ENCODE peak calls at places on chromosome 7, in six cellular contexts. A is activated CD8-positive, alpha-beta memory T cell treated with anti-CD3 and anti-CD28 coated beads for 4 hours; D is stimulated activated naive CD4-positive, alpha-beta T cell treated with Interleukin-2 at 50 U/mL for 16 hours; J is nephron progenitor cell; S is NCI-H1105 treated with DMSO at 0.1 percent for 48 hours; W is Caco-2. B is an unnamed sample.

GRCh38 chr7:123616244-123616643 is 14.6 kb downstream of the ASB15 start:
- DNase-seq in W (peak), S (no peak), A (no peak), J (no peak), D (no peak), B (no peak)

GRCh38 chr7:143205560-143206293 is 16.1 kb upstream of the TAS2R40 start:
- DNase-seq in W (no peak), D (no peak), J (no peak), A (no peak), S (no peak), B (no peak)

GRCh38 chr7:43659549-43659896 is 69.8 kb downstream of the COA1 start:
- DNase-seq in A (no peak), S (no peak), J (no peak), D (no peak), W (no peak), B (no peak)

GRCh38 chr7:117825132-117825531 is 48.1 kb downstream of the CTTNBP2 start:
- DNase-seq in W (no peak), S (no peak), D (no peak), A (no peak), J (no peak), B (no peak)

GRCh38 chr7:21352540-21353387 is 75.1 kb upstream of the SP4 start:
- DNase-seq in A (no peak), W (no peak), D (no peak), J (no peak), S (no peak), B (no peak)

GRCh38 chr7:110541962-110542361 is 549.0 kb upstream of the LRRN3 start:
- DNase-seq in S (no peak), W (no peak), A (no peak), D (no peak), J (no peak), B (no peak)

GRCh38 chr7:157806711-157807110 is 469.9 kb downstream of the DNAJB6 start:
- DNase-seq in A (no peak), J (no peak), S (no peak), W (no peak), D (no peak), B (no peak)

GRCh38 chr7:117478796-117479479 is 887 bp upstream of the CFTR start:
- DNase-seq in J (no peak), S (no peak), A (no peak), D (no peak), W (peak), B (no peak)

GRCh38 chr7:24715661-24716479 is 41.4 kb downstream of the GSDME start:
- DNase-seq in A (no peak), D (no peak), W (peak), J (peak), S (no peak), B (peak)

GRCh38 chr7:40437936-40438634 is 303.3 kb downstream of the SUGCT start:
- DNase-seq in S (no peak), D (no peak), W (no peak), A (no peak), J (no peak), B (no peak)

GRCh38 chr7:55118426-55118825 is 99.6 kb downstream of the EGFR start:
- DNase-seq in A (no peak), W (no peak), S (no peak), D (no peak), J (no peak), B (no peak)

GRCh38 chr7:115910541-115911164 is 119.9 kb downstream of the TFEC start:
- DNase-seq in J (no peak), D (no peak), A (no peak), W (peak), S (peak), B (peak)

GRCh38 chr7:101386558-101387199 is 24.0 kb downstream of the COL26A1 start:
- DNase-seq in S (peak), W (no peak), J (peak), A (no peak), D (no peak), B (no peak)

GRCh38 chr7:129576138-129576537 is 35.4 kb upstream of the NRF1 start:
- DNase-seq in J (no peak), W (no peak), A (no peak), S (no peak), D (no peak), B (no peak)

GRCh38 chr7:92767427-92767826 is 68.9 kb downstream of the CDK6 start:
- DNase-seq in A (no peak), D (no peak), J (no peak), W (no peak), S (no peak), B (no peak)

B was measured in COR-L47.